ENCODE peak calls at places on chromosome 18, in ten cellular contexts. One of them, this sample, is unnamed.

GRCh38 chr18:56000041-56000440 is 412.0 kb upstream of the TCF4 start:
- DNase-seq in activated CD4-positive, alpha-beta T cell treated with anti-CD3 and anti-CD28 coated beads for 4 hours: no peak
- DNase-seq in IMR-90: no peak
- DNase-seq in EL: no peak
- DNase-seq in activated T-cell treated with anti-CD3 and anti-CD28 coated beads for 1 hour: no peak
- DNase-seq in SJSA1: no peak
- DNase-seq in Calu3: no peak
- DNase-seq in germinal center: no peak
- DNase-seq in COR-L47: no peak
- DNase-seq in ovary: no peak
- DNase-seq in this sample: no peak

GRCh38 chr18:10353791-10354190 is 100.6 kb upstream of the APCDD1 start:
- DNase-seq in activated CD4-positive, alpha-beta T cell treated with anti-CD3 and anti-CD28 coated beads for 4 hours: no peak
- DNase-seq in IMR-90: peak; percentile 95
- DNase-seq in EL: peak; percentile 81
- DNase-seq in activated T-cell treated with anti-CD3 and anti-CD28 coated beads for 1 hour: no peak
- DNase-seq in SJSA1: no peak
- DNase-seq in Calu3: no peak
- DNase-seq in germinal center: no peak
- DNase-seq in COR-L47: no peak
- DNase-seq in ovary: no peak
- DNase-seq in this sample: peak; percentile 72

GRCh38 chr18:59967878-59968277 is 68.1 kb downstream of the PMAIP1 start:
- DNase-seq in activated CD4-positive, alpha-beta T cell treated with anti-CD3 and anti-CD28 coated beads for 4 hours: no peak
- DNase-seq in IMR-90: no peak
- DNase-seq in EL: no peak
- DNase-seq in activated T-cell treated with anti-CD3 and anti-CD28 coated beads for 1 hour: no peak
- DNase-seq in SJSA1: no peak
- DNase-seq in Calu3: no peak
- DNase-seq in germinal center: no peak
- DNase-seq in COR-L47: no peak
- DNase-seq in ovary: no peak
- DNase-seq in this sample: no peak

GRCh38 chr18:74695170-74695569 is 97.5 kb downstream of the ZNF407 start:
- DNase-seq in activated CD4-positive, alpha-beta T cell treated with anti-CD3 and anti-CD28 coated beads for 4 hours: no peak
- DNase-seq in IMR-90: no peak
- DNase-seq in EL: no peak
- DNase-seq in activated T-cell treated with anti-CD3 and anti-CD28 coated beads for 1 hour: no peak
- DNase-seq in SJSA1: no peak
- DNase-seq in Calu3: no peak
- DNase-seq in germinal center: no peak
- DNase-seq in COR-L47: no peak
- DNase-seq in ovary: no peak
- DNase-seq in this sample: no peak

GRCh38 chr18:60905699-60906098 is 427.5 kb upstream of the CDH20 start:
- DNase-seq in activated CD4-positive, alpha-beta T cell treated with anti-CD3 and anti-CD28 coated beads for 4 hours: no peak
- DNase-seq in IMR-90: no peak
- DNase-seq in EL: no peak
- DNase-seq in activated T-cell treated with anti-CD3 and anti-CD28 coated beads for 1 hour: no peak
- DNase-seq in SJSA1: no peak
- DNase-seq in Calu3: no peak
- DNase-seq in germinal center: no peak
- DNase-seq in COR-L47: no peak
- DNase-seq in ovary: no peak
- DNase-seq in this sample: no peak

GRCh38 chr18:78970774-78971333 is 8.8 kb upstream of the SALL3 start:
- DNase-seq in activated CD4-positive, alpha-beta T cell treated with anti-CD3 and anti-CD28 coated beads for 4 hours: no peak
- DNase-seq in IMR-90: no peak
- DNase-seq in EL: no peak
- DNase-seq in activated T-cell treated with anti-CD3 and anti-CD28 coated beads for 1 hour: no peak
- DNase-seq in SJSA1: no peak
- DNase-seq in Calu3: no peak
- DNase-seq in germinal center: no peak
- DNase-seq in COR-L47: no peak
- DNase-seq in ovary: no peak
- DNase-seq in this sample: no peak

GRCh38 chr18:13513015-13513414 is 213.3 kb downstream of the FAM210A start:
- DNase-seq in activated CD4-positive, alpha-beta T cell treated with anti-CD3 and anti-CD28 coated beads for 4 hours: no peak
- DNase-seq in IMR-90: no peak
- DNase-seq in EL: no peak
- DNase-seq in activated T-cell treated with anti-CD3 and anti-CD28 coated beads for 1 hour: no peak
- DNase-seq in SJSA1: no peak
- DNase-seq in Calu3: no peak
- DNase-seq in germinal center: no peak
- DNase-seq in COR-L47: no peak
- DNase-seq in ovary: no peak
- DNase-seq in this sample: peak; percentile 22

GRCh38 chr18:9614401-9615279 is at the start of gene PPP4R1:
- DNase-seq in activated CD4-positive, alpha-beta T cell treated with anti-CD3 and anti-CD28 coated beads for 4 hours: peak; percentile 63
- DNase-seq in IMR-90: peak; percentile 52
- DNase-seq in EL: peak; percentile 75
- DNase-seq in activated T-cell treated with anti-CD3 and anti-CD28 coated beads for 1 hour: peak; percentile 59
- DNase-seq in SJSA1: peak; percentile 81
- DNase-seq in Calu3: peak; percentile 85
- DNase-seq in germinal center: peak; percentile 83
- DNase-seq in COR-L47: peak; percentile 55
- DNase-seq in ovary: peak; percentile 84
- DNase-seq in this sample: peak; percentile 76

GRCh38 chr18:7567487-7568425 is 640 bp downstream of the PTPRM start:
- DNase-seq in activated CD4-positive, alpha-beta T cell treated with anti-CD3 and anti-CD28 coated beads for 4 hours: no peak
- DNase-seq in IMR-90: peak; percentile 64
- DNase-seq in EL: peak; percentile 65
- DNase-seq in activated T-cell treated with anti-CD3 and anti-CD28 coated beads for 1 hour: no peak
- DNase-seq in SJSA1: peak; percentile 64
- DNase-seq in Calu3: peak; percentile 59
- DNase-seq in germinal center: peak; percentile 14
- DNase-seq in COR-L47: peak; percentile 68
- DNase-seq in ovary: peak; percentile 74
- DNase-seq in this sample: peak; percentile 65

GRCh38 chr18:22346342-22346967 is 71.3 kb downstream of the CTAGE1 start:
- DNase-seq in activated CD4-positive, alpha-beta T cell treated with anti-CD3 and anti-CD28 coated beads for 4 hours: no peak
- DNase-seq in IMR-90: peak; percentile 83
- DNase-seq in EL: peak; percentile 78
- DNase-seq in activated T-cell treated with anti-CD3 and anti-CD28 coated beads for 1 hour: no peak
- DNase-seq in SJSA1: no peak
- DNase-seq in Calu3: peak; percentile 62
- DNase-seq in germinal center: no peak
- DNase-seq in COR-L47: no peak
- DNase-seq in ovary: peak; percentile 63
- DNase-seq in this sample: peak; percentile 73

GRCh38 chr18:2425426-2426317 is 145.6 kb downstream of the METTL4 start:
- DNase-seq in activated CD4-positive, alpha-beta T cell treated with anti-CD3 and anti-CD28 coated beads for 4 hours: no peak
- DNase-seq in IMR-90: peak; percentile 28
- DNase-seq in EL: peak; percentile 25
- DNase-seq in activated T-cell treated with anti-CD3 and anti-CD28 coated beads for 1 hour: no peak
- DNase-seq in SJSA1: no peak
- DNase-seq in Calu3: no peak
- DNase-seq in germinal center: no peak
- DNase-seq in COR-L47: no peak
- DNase-seq in ovary: no peak
- DNase-seq in this sample: peak; percentile 34

GRCh38 chr18:44637210-44638051 is 43.3 kb upstream of the SETBP1 start:
- DNase-seq in activated CD4-positive, alpha-beta T cell treated with anti-CD3 and anti-CD28 coated beads for 4 hours: no peak
- DNase-seq in IMR-90: no peak
- DNase-seq in EL: peak; percentile 57
- DNase-seq in activated T-cell treated with anti-CD3 and anti-CD28 coated beads for 1 hour: no peak
- DNase-seq in SJSA1: peak; percentile 51
- DNase-seq in Calu3: peak; percentile 35
- DNase-seq in germinal center: no peak
- DNase-seq in COR-L47: no peak
- DNase-seq in ovary: no peak
- DNase-seq in this sample: peak; percentile 59

GRCh38 chr18:70384181-70384790 is 95.4 kb downstream of the SOCS6 start:
- DNase-seq in activated CD4-positive, alpha-beta T cell treated with anti-CD3 and anti-CD28 coated beads for 4 hours: no peak
- DNase-seq in IMR-90: peak; percentile 87
- DNase-seq in EL: peak; percentile 96
- DNase-seq in activated T-cell treated with anti-CD3 and anti-CD28 coated beads for 1 hour: no peak
- DNase-seq in SJSA1: peak; percentile 85
- DNase-seq in Calu3: peak; percentile 86
- DNase-seq in germinal center: no peak
- DNase-seq in COR-L47: no peak
- DNase-seq in ovary: no peak
- DNase-seq in this sample: peak; percentile 32

GRCh38 chr18:2986150-2986865 is 26.6 kb downstream of the LPIN2 start:
- DNase-seq in activated CD4-positive, alpha-beta T cell treated with anti-CD3 and anti-CD28 coated beads for 4 hours: no peak
- DNase-seq in IMR-90: peak; percentile 58
- DNase-seq in EL: no peak
- DNase-seq in activated T-cell treated with anti-CD3 and anti-CD28 coated beads for 1 hour: no peak
- DNase-seq in SJSA1: no peak
- DNase-seq in Calu3: no peak
- DNase-seq in germinal center: no peak
- DNase-seq in COR-L47: no peak
- DNase-seq in ovary: no peak
- DNase-seq in this sample: no peak

GRCh38 chr18:68604256-68604655 is 110.7 kb downstream of the TMX3 start:
- DNase-seq in activated CD4-positive, alpha-beta T cell treated with anti-CD3 and anti-CD28 coated beads for 4 hours: no peak
- DNase-seq in IMR-90: peak; percentile 13
- DNase-seq in EL: no peak
- DNase-seq in activated T-cell treated with anti-CD3 and anti-CD28 coated beads for 1 hour: no peak
- DNase-seq in SJSA1: no peak
- DNase-seq in Calu3: no peak
- DNase-seq in germinal center: no peak
- DNase-seq in COR-L47: no peak
- DNase-seq in ovary: no peak
- DNase-seq in this sample: no peak

GRCh38 chr18:58202406-58202730 is 158.3 kb downstream of the NEDD4L start:
- DNase-seq in activated CD4-positive, alpha-beta T cell treated with anti-CD3 and anti-CD28 coated beads for 4 hours: no peak
- DNase-seq in IMR-90: peak; percentile 34
- DNase-seq in EL: peak; percentile 78
- DNase-seq in activated T-cell treated with anti-CD3 and anti-CD28 coated beads for 1 hour: no peak
- DNase-seq in SJSA1: no peak
- DNase-seq in Calu3: no peak
- DNase-seq in germinal center: no peak
- DNase-seq in COR-L47: peak; percentile 86
- DNase-seq in ovary: no peak
- DNase-seq in this sample: no peak